ENCODE peak calls at places on chromosomes 12 and 14, in six cellular contexts. One of them, this sample, is unnamed.

GRCh38 chr12:57461326-57461903 is 1.8 kb downstream of the GLI1 start:
- DNase-seq in tibial nerve: peak
- DNase-seq in brain microvascular endothelial cell: no peak
- DNase-seq in colonic mucosa: peak
- DNase-seq in H7: peak
- DNase-seq in fibroblast of mammary gland: peak
- DNase-seq in this sample: no peak

GRCh38 chr14:105853089-105853906 is 326.9 kb downstream of the TMEM121 start:
- DNase-seq in tibial nerve: no peak
- DNase-seq in colonic mucosa: peak
- DNase-seq in brain microvascular endothelial cell: no peak
- DNase-seq in H7: peak
- DNase-seq in fibroblast of mammary gland: no peak
- DNase-seq in this sample: no peak

GRCh38 chr12:49131973-49132461 is 822 bp upstream of the TUBA1B start:
- DNase-seq in H7: no peak
- DNase-seq in colonic mucosa: peak
- DNase-seq in fibroblast of mammary gland: peak
- DNase-seq in tibial nerve: peak
- DNase-seq in brain microvascular endothelial cell: no peak
- DNase-seq in this sample: no peak

GRCh38 chr12:62164036-62164435 is 96.2 kb upstream of the USP15 start:
- DNase-seq in colonic mucosa: no peak
- DNase-seq in fibroblast of mammary gland: peak
- DNase-seq in H7: no peak
- DNase-seq in brain microvascular endothelial cell: no peak
- DNase-seq in tibial nerve: no peak
- DNase-seq in this sample: no peak

GRCh38 chr12:110822821-110823415 is 23.9 kb upstream of the CCDC63 start:
- DNase-seq in H7: no peak
- DNase-seq in tibial nerve: no peak
- DNase-seq in brain microvascular endothelial cell: no peak
- DNase-seq in fibroblast of mammary gland: no peak
- DNase-seq in colonic mucosa: no peak
- DNase-seq in this sample: no peak

GRCh38 chr14:100825691-100826331 is at the start of gene MEG3:
- DNase-seq in brain microvascular endothelial cell: peak
- DNase-seq in colonic mucosa: no peak
- DNase-seq in H7: no peak
- DNase-seq in fibroblast of mammary gland: peak
- DNase-seq in tibial nerve: peak
- DNase-seq in this sample: no peak

GRCh38 chr14:67584931-67585330 is 15.1 kb downstream of the PIGH start:
- DNase-seq in fibroblast of mammary gland: no peak
- DNase-seq in H7: no peak
- DNase-seq in tibial nerve: no peak
- DNase-seq in colonic mucosa: no peak
- DNase-seq in brain microvascular endothelial cell: no peak
- DNase-seq in this sample: no peak

GRCh38 chr14:100664841-100665425 is 61.8 kb upstream of the DLK1 start:
- DNase-seq in colonic mucosa: peak
- DNase-seq in brain microvascular endothelial cell: no peak
- DNase-seq in H7: no peak
- DNase-seq in fibroblast of mammary gland: peak
- DNase-seq in tibial nerve: no peak
- DNase-seq in this sample: no peak

GRCh38 chr12:119182701-119183493 is 4.2 kb downstream of the HSPB8 start:
- DNase-seq in fibroblast of mammary gland: no peak
- DNase-seq in H7: no peak
- DNase-seq in colonic mucosa: no peak
- DNase-seq in tibial nerve: no peak
- DNase-seq in brain microvascular endothelial cell: peak
- DNase-seq in this sample: no peak

GRCh38 chr12:104566244-104566993 is 109.7 kb downstream of the CHST11 start:
- DNase-seq in colonic mucosa: no peak
- DNase-seq in fibroblast of mammary gland: no peak
- DNase-seq in H7: no peak
- DNase-seq in brain microvascular endothelial cell: no peak
- DNase-seq in tibial nerve: no peak
- DNase-seq in this sample: no peak

DNA sequence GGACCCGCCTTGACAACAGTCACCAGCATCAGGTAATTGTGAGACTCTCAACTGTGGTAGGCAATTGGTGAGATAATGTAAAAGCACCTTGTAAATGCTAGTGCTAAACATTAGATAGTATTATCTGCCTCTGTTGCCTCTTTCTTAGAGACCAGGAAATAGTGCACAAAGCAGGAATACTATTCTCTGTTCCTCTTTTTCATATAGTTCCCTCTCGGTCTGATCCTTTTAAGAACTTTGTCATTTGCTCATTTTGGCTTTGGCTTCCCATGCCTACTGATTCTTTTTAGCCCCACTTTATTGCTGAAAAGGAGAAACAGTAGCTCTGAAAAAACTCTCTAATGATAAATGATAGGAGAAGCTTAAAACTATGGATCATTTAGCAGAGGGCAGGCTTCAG is 17.6 kb downstream of the CHPT1 start:
- DNase-seq in colonic mucosa: no peak
- DNase-seq in tibial nerve: no peak
- DNase-seq in H7: no peak
- DNase-seq in brain microvascular endothelial cell: no peak
- DNase-seq in fibroblast of mammary gland: no peak
- DNase-seq in this sample: no peak
- H3K4me3 ChIP-seq in colonic mucosa: no peak
- H3K4me3 ChIP-seq in tibial nerve: no peak
- H3K4me3 ChIP-seq in H7: no peak
- H3K4me3 ChIP-seq in brain microvascular endothelial cell: no peak
- H3K4me3 ChIP-seq in fibroblast of mammary gland: no peak
- H3K4me3 ChIP-seq in this sample: no peak

GRCh38 chr12:41919526-41920305 is 225.0 kb downstream of the GXYLT1 start:
- DNase-seq in colonic mucosa: no peak
- DNase-seq in brain microvascular endothelial cell: no peak
- DNase-seq in H7: no peak
- DNase-seq in fibroblast of mammary gland: no peak
- DNase-seq in tibial nerve: no peak
- DNase-seq in this sample: no peak
- H3K4me3 ChIP-seq in colonic mucosa: no peak
- H3K4me3 ChIP-seq in brain microvascular endothelial cell: no peak
- H3K4me3 ChIP-seq in H7: no peak
- H3K4me3 ChIP-seq in fibroblast of mammary gland: no peak
- H3K4me3 ChIP-seq in tibial nerve: peak
- H3K4me3 ChIP-seq in this sample: no peak

GRCh38 chr14:36516719-36517241 is 3.3 kb downstream of the NKX2-1 start:
- DNase-seq in tibial nerve: no peak
- DNase-seq in H7: peak
- DNase-seq in fibroblast of mammary gland: no peak
- DNase-seq in brain microvascular endothelial cell: no peak
- DNase-seq in colonic mucosa: no peak
- DNase-seq in this sample: no peak

GRCh38 chr14:36514278-36515104 is 5.5 kb downstream of the NKX2-1 start:
- DNase-seq in fibroblast of mammary gland: no peak
- DNase-seq in tibial nerve: no peak
- DNase-seq in colonic mucosa: no peak
- DNase-seq in H7: peak
- DNase-seq in brain microvascular endothelial cell: no peak
- DNase-seq in this sample: no peak

GRCh38 chr14:36513451-36514277 is 6.4 kb downstream of the NKX2-1 start:
- DNase-seq in brain microvascular endothelial cell: no peak
- DNase-seq in colonic mucosa: no peak
- DNase-seq in fibroblast of mammary gland: no peak
- DNase-seq in H7: peak
- DNase-seq in tibial nerve: no peak
- DNase-seq in this sample: no peak

GRCh38 chr14:36515896-36516718 is 3.9 kb downstream of the NKX2-1 start:
- DNase-seq in H7: peak
- DNase-seq in brain microvascular endothelial cell: no peak
- DNase-seq in colonic mucosa: no peak
- DNase-seq in tibial nerve: no peak
- DNase-seq in fibroblast of mammary gland: no peak
- DNase-seq in this sample: no peak

GRCh38 chr14:36515105-36515593 is 4.9 kb downstream of the NKX2-1 start:
- DNase-seq in colonic mucosa: no peak
- DNase-seq in brain microvascular endothelial cell: no peak
- DNase-seq in fibroblast of mammary gland: no peak
- DNase-seq in H7: peak
- DNase-seq in tibial nerve: no peak
- DNase-seq in this sample: no peak
- H3K4me3 ChIP-seq in colonic mucosa: no peak
- H3K4me3 ChIP-seq in brain microvascular endothelial cell: no peak
- H3K4me3 ChIP-seq in fibroblast of mammary gland: no peak
- H3K4me3 ChIP-seq in H7: no peak
- H3K4me3 ChIP-seq in tibial nerve: no peak
- H3K4me3 ChIP-seq in this sample: no peak

DNA sequence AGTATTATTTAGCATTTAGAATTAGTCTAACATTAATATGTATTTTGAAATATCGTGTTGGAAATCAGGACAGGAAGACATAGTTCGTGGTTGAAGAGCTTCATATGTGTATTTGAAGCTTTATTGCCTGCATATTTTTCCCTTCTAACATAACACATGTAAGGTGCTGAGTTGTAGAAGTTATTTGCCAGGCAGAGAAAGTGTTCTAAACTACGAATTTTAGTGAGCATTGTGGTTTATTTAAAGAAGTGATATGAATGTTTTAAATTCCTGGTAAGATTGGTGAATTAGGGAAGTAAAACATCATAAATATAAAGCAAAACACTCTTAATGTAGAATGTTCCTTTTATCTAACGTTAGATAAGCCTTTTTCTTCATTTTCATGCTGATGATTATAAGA is 2.5 kb downstream of the RASSF3 start:
- DNase-seq in H7: no peak
- DNase-seq in brain microvascular endothelial cell: no peak
- DNase-seq in colonic mucosa: no peak
- DNase-seq in fibroblast of mammary gland: no peak
- DNase-seq in tibial nerve: no peak
- DNase-seq in this sample: no peak
- H3K4me3 ChIP-seq in H7: no peak
- H3K4me3 ChIP-seq in brain microvascular endothelial cell: no peak
- H3K4me3 ChIP-seq in colonic mucosa: no peak
- H3K4me3 ChIP-seq in fibroblast of mammary gland: no peak
- H3K4me3 ChIP-seq in tibial nerve: no peak
- H3K4me3 ChIP-seq in this sample: no peak

DNA sequence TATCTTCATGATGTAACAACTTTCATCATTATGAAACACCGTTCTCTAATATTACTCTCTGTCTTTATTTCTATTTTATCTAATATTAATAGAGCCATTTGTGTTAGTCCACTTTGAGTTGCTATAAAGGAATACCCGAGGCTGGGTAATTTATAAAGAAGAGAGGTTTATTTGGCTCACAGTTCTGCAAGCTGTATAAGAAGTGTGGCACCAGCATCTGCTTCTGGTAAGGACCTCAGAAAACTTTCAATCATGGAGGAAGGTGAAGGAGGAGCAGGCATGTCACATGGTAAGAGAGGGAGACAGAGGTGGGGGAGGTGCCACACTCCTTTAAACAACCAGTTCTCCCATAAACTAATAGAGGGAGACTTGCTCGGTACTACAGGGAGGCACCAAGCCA is 25.1 kb downstream of the BORCS5 start:
- DNase-seq in colonic mucosa: no peak
- DNase-seq in fibroblast of mammary gland: no peak
- DNase-seq in H7: no peak
- DNase-seq in tibial nerve: no peak
- DNase-seq in brain microvascular endothelial cell: no peak
- DNase-seq in this sample: no peak
- H3K4me3 ChIP-seq in colonic mucosa: no peak
- H3K4me3 ChIP-seq in fibroblast of mammary gland: no peak
- H3K4me3 ChIP-seq in H7: no peak
- H3K4me3 ChIP-seq in tibial nerve: no peak
- H3K4me3 ChIP-seq in brain microvascular endothelial cell: no peak
- H3K4me3 ChIP-seq in this sample: no peak

This sample was measured in right lobe of liver.